ENCODE peak calls at places on chromosomes 2 and 18, in four cellular contexts. K is BJ, F is adipocyte, W is H9. P is an unnamed sample.

GRCh38 chr2:64424421-64424987 is 29.5 kb upstream of the LGALSL start:
- DNase-seq in K (no peak), F (no peak), W (no peak), P (no peak)

GRCh38 chr2:42851740-42852250 is 59.4 kb upstream of the HAAO start:
- DNase-seq in W (no peak), F (no peak), K (no peak), P (no peak)

GRCh38 chr2:199025146-199025545 is 432.6 kb downstream of the SATB2 start:
- DNase-seq in K (no peak), W (no peak), F (no peak), P (no peak)

GRCh38 chr2:238644095-238645081 is 203.5 kb upstream of the TWIST2 start:
- DNase-seq in K (peak; percentile 77), W (no peak), F (peak; percentile 93), P (peak; percentile 66)

GRCh38 chr18:394997-395383 is 105.5 kb downstream of the COLEC12 start:
- DNase-seq in K (peak; percentile 91), W (no peak), F (peak; percentile 88), P (peak; percentile 74)

GRCh38 chr2:119407430-119408220 is 24.0 kb upstream of the TMEM37 start:
- DNase-seq in F (peak; percentile 83), K (no peak), W (peak; percentile 59), P (peak; percentile 84)

GRCh38 chr2:41928593-41928992 is 119.2 kb upstream of the PKDCC start:
- DNase-seq in K (peak; percentile 9), F (peak; percentile 69), W (no peak), P (peak; percentile 87)

GRCh38 chr2:73984922-73985317 is 210 bp downstream of the TET3 start:
- DNase-seq in K (no peak), F (peak; percentile 56), W (no peak), P (no peak)

GRCh38 chr2:236156095-236156859 is 11.9 kb downstream of the GBX2 start:
- DNase-seq in F (no peak), W (no peak), K (no peak), P (no peak)

GRCh38 chr2:179377296-179377695 is 112.7 kb upstream of the SESTD1 start:
- DNase-seq in F (peak; percentile 81), K (no peak), W (no peak), P (peak; percentile 21)

GRCh38 chr2:134142903-134143302 is 111.0 kb upstream of the MGAT5 start:
- DNase-seq in W (no peak), K (no peak), F (no peak), P (peak; percentile 66)

GRCh38 chr2:175525975-175526374 is 344.5 kb upstream of the ATP5MC3 start:
- DNase-seq in W (no peak), K (no peak), F (no peak), P (no peak)

P was measured in choroid plexus epithelial cell.